ENCODE peak calls at places on chromosomes 4 and X, in nine cellular contexts. One of them, this sample, is unnamed.
A peak's percentile ranks its signal among the peaks of the same experiment; 100 is the strongest.

GRCh38 chr4:39237179-39237578 is 54.9 kb downstream of the WDR19 start:
- DNase-seq in activated T-helper 1 cell treated with Interleukin-2 at 50 U/mL for 16 hours: no peak
- DNase-seq in prostate gland: no peak
- DNase-seq in dorsolateral prefrontal cortex: no peak
- DNase-seq in HL-60: no peak
- DNase-seq in neural progenitor cell: no peak
- DNase-seq in NCI-H1417: no peak
- DNase-seq in AG08396: no peak
- DNase-seq in adipocyte: no peak
- DNase-seq in this sample: no peak

GRCh38 chrX:8579602-8580001 is 115.0 kb downstream of the VCX3B start:
- DNase-seq in AG08396: no peak
- DNase-seq in adipocyte: no peak
- DNase-seq in dorsolateral prefrontal cortex: no peak
- DNase-seq in HL-60: no peak
- DNase-seq in neural progenitor cell: peak; percentile 2
- DNase-seq in activated T-helper 1 cell treated with Interleukin-2 at 50 U/mL for 16 hours: no peak
- DNase-seq in NCI-H1417: no peak
- DNase-seq in prostate gland: no peak
- DNase-seq in this sample: no peak

GRCh38 chr4:26576171-26576829 is 7.6 kb upstream of the TBC1D19 start:
- DNase-seq in AG08396: peak; percentile 32
- DNase-seq in dorsolateral prefrontal cortex: no peak
- DNase-seq in prostate gland: no peak
- DNase-seq in activated T-helper 1 cell treated with Interleukin-2 at 50 U/mL for 16 hours: no peak
- DNase-seq in adipocyte: peak; percentile 69
- DNase-seq in HL-60: no peak
- DNase-seq in neural progenitor cell: peak; percentile 17
- DNase-seq in NCI-H1417: no peak
- DNase-seq in this sample: peak; percentile 72

GRCh38 chrX:3026074-3026588 is 15.1 kb upstream of the ARSF start:
- DNase-seq in neural progenitor cell: no peak
- DNase-seq in AG08396: no peak
- DNase-seq in NCI-H1417: no peak
- DNase-seq in dorsolateral prefrontal cortex: no peak
- DNase-seq in prostate gland: peak; percentile 11
- DNase-seq in activated T-helper 1 cell treated with Interleukin-2 at 50 U/mL for 16 hours: no peak
- DNase-seq in adipocyte: no peak
- DNase-seq in HL-60: no peak
- DNase-seq in this sample: no peak

GRCh38 chr4:53061467-53061866 is 199.3 kb downstream of the RASL11B start:
- DNase-seq in HL-60: no peak
- DNase-seq in prostate gland: no peak
- DNase-seq in NCI-H1417: no peak
- DNase-seq in activated T-helper 1 cell treated with Interleukin-2 at 50 U/mL for 16 hours: no peak
- DNase-seq in AG08396: no peak
- DNase-seq in neural progenitor cell: no peak
- DNase-seq in adipocyte: no peak
- DNase-seq in dorsolateral prefrontal cortex: no peak
- DNase-seq in this sample: no peak

GRCh38 chr4:106287353-106287969 is 28.5 kb downstream of the TBCK start:
- DNase-seq in neural progenitor cell: no peak
- DNase-seq in activated T-helper 1 cell treated with Interleukin-2 at 50 U/mL for 16 hours: no peak
- DNase-seq in prostate gland: no peak
- DNase-seq in HL-60: peak; percentile 31
- DNase-seq in AG08396: peak; percentile 48
- DNase-seq in adipocyte: peak; percentile 79
- DNase-seq in dorsolateral prefrontal cortex: no peak
- DNase-seq in NCI-H1417: no peak
- DNase-seq in this sample: peak; percentile 83

GRCh38 chr4:156775803-156776202 is 195.8 kb downstream of the PDGFC start:
- DNase-seq in NCI-H1417: no peak
- DNase-seq in HL-60: peak; percentile 12
- DNase-seq in adipocyte: no peak
- DNase-seq in dorsolateral prefrontal cortex: no peak
- DNase-seq in neural progenitor cell: no peak
- DNase-seq in AG08396: no peak
- DNase-seq in activated T-helper 1 cell treated with Interleukin-2 at 50 U/mL for 16 hours: no peak
- DNase-seq in prostate gland: no peak
- DNase-seq in this sample: no peak

GRCh38 chrX:140432328-140433025 is 72.4 kb downstream of the SOX3 start:
- DNase-seq in HL-60: no peak
- DNase-seq in activated T-helper 1 cell treated with Interleukin-2 at 50 U/mL for 16 hours: no peak
- DNase-seq in adipocyte: no peak
- DNase-seq in prostate gland: no peak
- DNase-seq in dorsolateral prefrontal cortex: peak; percentile 53
- DNase-seq in NCI-H1417: no peak
- DNase-seq in neural progenitor cell: no peak
- DNase-seq in AG08396: no peak
- DNase-seq in this sample: no peak

GRCh38 chr4:91688413-91688812 is 615.4 kb upstream of the GRID2 start:
- DNase-seq in HL-60: no peak
- DNase-seq in adipocyte: no peak
- DNase-seq in NCI-H1417: no peak
- DNase-seq in neural progenitor cell: no peak
- DNase-seq in activated T-helper 1 cell treated with Interleukin-2 at 50 U/mL for 16 hours: no peak
- DNase-seq in AG08396: no peak
- DNase-seq in prostate gland: no peak
- DNase-seq in dorsolateral prefrontal cortex: no peak
- DNase-seq in this sample: no peak

This sample was measured in EH.